ENCODE peak calls at places on chromosomes 16 and 17, in six cellular contexts. E, F, P, J, C and X are unnamed samples.

GRCh38 chr17:36761203-36761945 is 160.0 kb downstream of the MRM1 start:
- DNase-seq in P (peak; percentile 17), F (no peak), E (no peak), J (no peak), C (no peak), X (no peak)

GRCh38 chr17:40547079-40547784 is 18.0 kb downstream of the CCR7 start:
- DNase-seq in F (no peak), P (peak; percentile 12), C (peak; percentile 48), J (no peak), E (peak; percentile 84), X (peak; percentile 77)

GRCh38 chr16:67199808-67200198 is 872 bp downstream of the ELMO3 start:
- DNase-seq in C (peak; percentile 86), E (no peak), J (no peak), P (peak; percentile 36), F (no peak), X (no peak)

GRCh38 chr16:8858994-8859912 is 9.6 kb downstream of the CARHSP1 start:
- DNase-seq in P (no peak), J (no peak), E (no peak), C (no peak), F (no peak), X (no peak)

GRCh38 chr17:2789700-2790099 is 6.5 kb upstream of the RAP1GAP2 start:
- DNase-seq in E (no peak), P (no peak), F (no peak), C (no peak), J (no peak), X (no peak)

GRCh38 chr16:19119564-19119963 is 5.8 kb downstream of the ITPRIPL2 start:
- DNase-seq in C (no peak), P (no peak), J (no peak), F (peak; percentile 32), E (no peak), X (peak; percentile 67)

GRCh38 chr17:17538417-17539391 is 42.5 kb upstream of the RASD1 start:
- DNase-seq in E (no peak), F (no peak), C (no peak), P (no peak), J (peak; percentile 26), X (no peak)

GRCh38 chr16:89315791-89316581 is 98.5 kb downstream of the ZNF778 start:
- DNase-seq in P (no peak), E (peak; percentile 69), C (no peak), F (peak; percentile 80), J (no peak), X (peak; percentile 79)

GRCh38 chr16:29857133-29857760 is 5.8 kb downstream of the CDIPT start:
- DNase-seq in P (no peak), C (no peak), J (no peak), F (peak; percentile 67), E (no peak), X (no peak)

GRCh38 chr16:681746-682427 is 1.7 kb downstream of the STUB1 start:
- DNase-seq in P (no peak), E (no peak), F (no peak), C (no peak), J (peak; percentile 29), X (no peak)

GRCh38 chr17:75910699-75911098 is 6.0 kb upstream of the MRPL38 start:
- DNase-seq in J (no peak), F (no peak), C (peak; percentile 91), P (no peak), E (no peak), X (no peak)

GRCh38 chr17:4896332-4897197 is 2.8 kb upstream of the C17orf107 start:
- DNase-seq in J (no peak), F (no peak), P (no peak), E (no peak), C (no peak), X (no peak)

GRCh38 chr17:65743313-65743665 is 181.8 kb upstream of the AXIN2 start:
- DNase-seq in P (no peak), C (no peak), J (no peak), E (no peak), F (no peak), X (no peak)

GRCh38 chr17:2435181-2435741 is 34.4 kb upstream of the MNT start:
- DNase-seq in P (no peak), F (no peak), J (no peak), E (no peak), C (peak; percentile 85), X (no peak)

GRCh38 chr17:80146121-80147034 is 550 bp downstream of the EIF4A3 start:
- DNase-seq in P (peak; percentile 29), C (peak; percentile 73), J (peak; percentile 69), E (no peak), F (no peak), X (peak; percentile 46)

GRCh38 chr16:11145173-11145820 is 110.7 kb downstream of the SOCS1 start:
- DNase-seq in J (no peak), F (no peak), E (no peak), P (no peak), C (no peak), X (no peak)

GRCh38 chr17:6104956-6105355 is 34.8 kb downstream of the WSCD1 start:
- DNase-seq in F (peak; percentile 20), P (no peak), J (no peak), E (no peak), C (peak; percentile 62), X (no peak)

GRCh38 chr17:1908699-1909309 is 79.0 kb downstream of the RPA1 start:
- DNase-seq in P (peak; percentile 81), F (peak; percentile 76), E (peak; percentile 31), J (peak; percentile 28), C (peak; percentile 92), X (peak; percentile 66)

GRCh38 chr17:77284023-77284617 is 143.4 kb downstream of the SEC14L1 start:
- DNase-seq in F (no peak), C (no peak), E (no peak), J (no peak), P (no peak), X (no peak)

GRCh38 chr16:10906914-10907756 is 30.1 kb downstream of the CIITA start:
- DNase-seq in C (no peak), E (no peak), P (no peak), J (no peak), F (no peak), X (no peak)

GRCh38 chr16:154223-155030 is 2.0 kb downstream of the HBZ start:
- DNase-seq in F (no peak), C (peak; percentile 78), P (no peak), E (no peak), J (peak; percentile 64), X (no peak)

GRCh38 chr17:68011199-68011665 is 15.0 kb upstream of the C17orf58 start:
- DNase-seq in J (peak; percentile 74), E (peak; percentile 44), P (peak; percentile 77), C (peak; percentile 96), F (peak; percentile 52), X (peak; percentile 69)

GRCh38 chr17:49216482-49216881 is 6.0 kb downstream of the ABI3 start:
- DNase-seq in E (no peak), C (no peak), J (no peak), P (no peak), F (no peak), X (no peak)
- H3K4me3 ChIP-seq in E (no peak overlapping the region), C (no peak overlapping the region), J (no peak overlapping the region), P (no peak overlapping the region), F (no peak overlapping the region), X (peak overlapping the region; percentile 9)

GRCh38 chr17:9824797-9825338 is 856 bp upstream of the GLP2R start:
- DNase-seq in P (no peak), C (no peak), J (no peak), F (no peak), E (no peak), X (no peak)

GRCh38 chr17:9828296-9829059 is 2.8 kb downstream of the GLP2R start:
- DNase-seq in F (no peak), J (no peak), C (peak; percentile 19), P (peak; percentile 37), E (no peak), X (no peak)

GRCh38 chr17:9825751-9826150 is at the start of gene GLP2R:
- DNase-seq in C (no peak), J (no peak), P (no peak), F (no peak), E (no peak), X (no peak)

GRCh38 chr17:9821921-9822320 is at the start of gene GSG1L2:
- DNase-seq in F (no peak), J (no peak), P (no peak), E (no peak), C (no peak), X (no peak)

DNA sequence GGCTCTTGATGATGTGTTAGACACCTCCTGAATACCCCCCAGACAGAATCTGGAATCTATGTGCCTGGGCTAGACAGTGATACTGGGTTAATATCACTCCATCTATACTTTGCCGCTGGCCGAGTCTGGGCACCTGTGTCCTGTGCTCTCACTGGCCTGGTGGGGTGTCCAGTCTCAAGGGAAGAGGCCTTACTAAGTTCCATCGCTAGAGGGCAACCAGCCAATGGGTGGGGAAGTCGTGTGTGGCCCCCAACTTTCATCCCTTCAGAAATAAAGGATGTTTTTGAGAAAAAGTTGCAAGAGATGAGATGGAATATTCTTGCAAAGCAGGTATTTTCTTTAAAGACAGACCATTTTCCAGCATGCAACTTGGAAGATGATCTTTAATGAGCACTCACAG is 1.6 kb upstream of the GLP2R start:
- DNase-seq in E (no peak), P (no peak), F (no peak), C (no peak), J (peak; percentile 15), X (no peak)
- TF ChIP-seq CTCF in E (no peak), P (no peak), F (no peak), C (peak; percentile 59), J (no peak), X (no peak)

DNA sequence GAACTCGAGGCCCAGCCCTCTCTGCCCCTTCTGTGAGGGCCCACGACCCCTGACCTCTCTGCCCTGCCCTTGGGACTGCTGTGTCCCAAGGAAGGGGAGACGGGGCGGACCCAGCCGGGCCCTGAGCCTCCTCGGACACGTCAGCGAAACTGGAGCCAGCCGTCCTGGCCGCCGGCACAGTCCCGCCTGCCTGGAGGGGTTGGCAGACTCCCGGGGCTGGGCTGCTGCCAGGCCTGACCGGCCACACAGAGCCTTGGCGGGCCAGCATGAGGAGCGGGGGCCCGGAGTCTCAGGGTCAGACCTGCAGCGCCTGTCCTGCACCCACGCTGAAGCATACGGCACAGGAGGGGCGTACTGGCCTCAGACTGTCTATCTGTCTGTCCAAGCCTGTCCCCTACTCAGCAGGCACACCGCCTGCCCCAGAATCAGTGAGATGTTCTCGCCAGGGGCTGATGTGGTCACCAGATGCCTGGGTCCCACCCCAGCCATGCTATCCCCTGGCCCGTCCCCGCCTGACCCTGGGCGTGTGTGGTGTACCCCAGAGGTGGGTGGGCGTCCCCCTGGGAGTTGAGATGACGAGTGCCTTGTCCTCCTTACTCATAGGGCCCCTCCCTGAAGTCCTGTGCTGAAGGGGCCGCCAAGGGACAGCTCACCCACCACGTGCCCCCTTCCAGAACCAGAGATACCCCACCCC is 4.6 kb downstream of the VASN start:
- DNase-seq in F (peak; percentile 94), J (peak; percentile 14), C (no peak), E (no peak), P (peak; percentile 92), X (no peak)
- H3K4me3 ChIP-seq in F (no peak overlapping the region), J (no peak overlapping the region), C (no peak overlapping the region), E (no peak overlapping the region), P (no peak overlapping the region), X (no peak overlapping the region)

GRCh38 chr17:47179141-47179540 is 10.0 kb downstream of the CDC27 start:
- DNase-seq in E (no peak), P (no peak), J (no peak), C (no peak), F (no peak), X (no peak)

GRCh38 chr17:47172698-47173565 is 16.2 kb downstream of the CDC27 start:
- DNase-seq in F (no peak), C (no peak), P (no peak), E (no peak), J (no peak), X (no peak)

GRCh38 chr17:47176438-47176837 is 12.7 kb downstream of the CDC27 start:
- DNase-seq in J (no peak), C (no peak), F (no peak), E (no peak), P (no peak), X (no peak)

GRCh38 chr17:47180337-47180736 is 8.8 kb downstream of the CDC27 start:
- DNase-seq in E (no peak), F (no peak), J (no peak), P (no peak), C (no peak), X (no peak)

GRCh38 chr17:47177261-47177660 is 11.8 kb downstream of the CDC27 start:
- DNase-seq in E (no peak), J (no peak), F (no peak), P (no peak), C (no peak), X (no peak)
- TF ChIP-seq CTCF in E (no peak), J (no peak), F (no peak), P (no peak), C (no peak), X (no peak)